ENCODE peak calls at places on chromosome 20, in ten cellular contexts. F, P, Y, R, T, V, A, X, H and K are unnamed samples.

GRCh38 chr20:62628691-62629090 is 13.6 kb upstream of the SLCO4A1 start:
- DNase-seq in A (no peak), X (no peak), F (no peak), T (no peak), R (peak), V (no peak), P (no peak), H (no peak), Y (no peak), K (no peak)

GRCh38 chr20:54250691-54251090 is 42.8 kb downstream of the PFDN4 start:
- DNase-seq in A (no peak), R (no peak), H (no peak), Y (peak), X (no peak), F (no peak), P (no peak), V (no peak), T (peak), K (no peak)

GRCh38 chr20:18822832-18823231 is 9.2 kb downstream of the SCP2D1 start:
- DNase-seq in X (no peak), F (no peak), Y (no peak), R (no peak), P (no peak), A (peak), H (no peak), V (no peak), T (no peak), K (no peak)

GRCh38 chr20:58228484-58229197 is at the start of gene ANKRD60:
- DNase-seq in Y (peak), A (peak), R (no peak), P (no peak), V (no peak), H (no peak), T (peak), X (no peak), F (peak), K (no peak)

GRCh38 chr20:36462440-36463211 is 78.7 kb upstream of the MYL9 start:
- DNase-seq in T (peak), H (no peak), F (no peak), P (no peak), R (peak), A (peak), X (peak), V (no peak), Y (peak), K (no peak)

GRCh38 chr20:25273541-25274358 is 25.9 kb downstream of the PYGB start:
- DNase-seq in V (no peak), R (no peak), T (no peak), X (no peak), P (peak), Y (no peak), F (no peak), A (peak), H (no peak), K (no peak)

GRCh38 chr20:57248132-57248797 is 18.2 kb downstream of the BMP7 start:
- DNase-seq in T (no peak), F (no peak), H (no peak), Y (no peak), A (no peak), X (no peak), R (no peak), V (no peak), P (no peak), K (no peak)

GRCh38 chr20:23103284-23104018 is 17.3 kb upstream of the CD93 start:
- DNase-seq in Y (no peak), F (no peak), X (no peak), R (no peak), A (no peak), V (no peak), T (peak), P (no peak), H (no peak), K (no peak)

GRCh38 chr20:36754656-36755222 is 8.8 kb upstream of the NDRG3 start:
- DNase-seq in A (peak), F (peak), R (peak), Y (peak), T (peak), V (no peak), X (peak), H (peak), P (no peak), K (no peak)

GRCh38 chr20:10131612-10132345 is 86.9 kb upstream of the SNAP25 start:
- DNase-seq in F (peak), X (no peak), T (peak), H (no peak), Y (peak), P (peak), V (no peak), R (peak), A (peak), K (no peak)

GRCh38 chr20:23782366-23782983 is 31.7 kb upstream of the CST1 start:
- DNase-seq in Y (peak), F (peak), P (no peak), V (no peak), A (no peak), X (peak), R (peak), H (no peak), T (peak), K (no peak)

GRCh38 chr20:47922280-47922675 is 137.0 kb upstream of the SULF2 start:
- DNase-seq in T (peak), A (no peak), V (no peak), H (no peak), F (no peak), P (no peak), Y (no peak), X (no peak), R (peak), K (no peak)

GRCh38 chr20:57980526-57980925 is 247.9 kb downstream of the ANKRD60 start:
- DNase-seq in T (no peak), P (no peak), R (no peak), Y (no peak), X (no peak), F (peak), V (no peak), A (no peak), H (no peak), K (no peak)

GRCh38 chr20:62978559-62978938 is 26.0 kb downstream of the SLC17A9 start:
- DNase-seq in A (no peak), R (no peak), P (no peak), X (no peak), Y (no peak), F (no peak), T (no peak), V (no peak), H (no peak), K (no peak)

GRCh38 chr20:35820715-35821114 is 48.9 kb downstream of the PHF20 start:
- DNase-seq in Y (peak), V (no peak), R (peak), P (no peak), X (no peak), H (no peak), F (no peak), T (peak), A (no peak), K (no peak)

GRCh38 chr20:46650575-46651090 is 626 bp downstream of the SLC13A3 start:
- DNase-seq in F (no peak), R (no peak), H (no peak), X (no peak), T (no peak), Y (no peak), V (no peak), A (no peak), P (no peak), K (no peak)

GRCh38 chr20:46648903-46649649 is 2.2 kb downstream of the SLC13A3 start:
- DNase-seq in P (no peak), R (no peak), X (peak), T (no peak), Y (no peak), A (no peak), F (no peak), H (no peak), V (no peak), K (peak)

GRCh38 chr20:46649650-46649949 is 1.7 kb downstream of the SLC13A3 start:
- DNase-seq in T (no peak), A (no peak), P (no peak), X (no peak), F (no peak), H (no peak), R (no peak), V (no peak), Y (no peak), K (peak)

GRCh38 chr20:46651091-46651962 is at the start of gene SLC13A3:
- DNase-seq in T (no peak), F (peak), H (no peak), R (no peak), Y (peak), A (no peak), X (no peak), V (no peak), P (no peak), K (peak)

DNA sequence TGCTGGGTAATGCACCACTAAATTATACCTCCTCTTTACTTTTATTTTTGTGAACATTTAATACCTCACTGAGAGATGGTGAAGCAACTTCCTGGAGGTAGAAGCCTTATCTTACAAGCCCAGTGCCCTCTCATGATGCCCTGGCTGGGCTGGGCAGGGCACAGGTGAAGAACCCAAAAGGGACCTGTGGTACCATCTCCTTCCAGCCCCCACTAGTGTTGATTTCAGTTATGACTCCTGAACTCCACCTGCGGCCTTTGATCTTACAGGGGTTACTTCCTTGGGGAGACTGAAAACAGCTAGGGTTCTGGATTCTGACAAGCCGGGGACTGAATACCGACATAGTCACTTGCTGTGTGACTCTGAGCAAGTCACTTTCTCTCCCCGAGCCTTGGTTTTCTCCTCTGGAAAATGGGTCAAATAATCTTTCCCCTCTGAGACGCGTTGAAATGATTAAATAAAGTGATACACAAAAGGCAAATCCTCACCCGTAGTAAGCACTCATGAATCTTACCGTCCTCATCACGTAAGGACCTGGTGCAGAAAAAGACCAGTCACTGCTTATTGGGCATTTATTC is 1.2 kb downstream of the SLC13A3 start:
- DNase-seq in A (no peak), P (no peak), V (no peak), F (no peak), Y (no peak), H (no peak), R (no peak), T (no peak), X (no peak), K (no peak)
- TF ChIP-seq CTCF in A (no peak), P (no peak), V (no peak), F (no peak), Y (no peak), H (no peak), R (no peak), T (no peak), X (no peak), K (no peak)

DNA sequence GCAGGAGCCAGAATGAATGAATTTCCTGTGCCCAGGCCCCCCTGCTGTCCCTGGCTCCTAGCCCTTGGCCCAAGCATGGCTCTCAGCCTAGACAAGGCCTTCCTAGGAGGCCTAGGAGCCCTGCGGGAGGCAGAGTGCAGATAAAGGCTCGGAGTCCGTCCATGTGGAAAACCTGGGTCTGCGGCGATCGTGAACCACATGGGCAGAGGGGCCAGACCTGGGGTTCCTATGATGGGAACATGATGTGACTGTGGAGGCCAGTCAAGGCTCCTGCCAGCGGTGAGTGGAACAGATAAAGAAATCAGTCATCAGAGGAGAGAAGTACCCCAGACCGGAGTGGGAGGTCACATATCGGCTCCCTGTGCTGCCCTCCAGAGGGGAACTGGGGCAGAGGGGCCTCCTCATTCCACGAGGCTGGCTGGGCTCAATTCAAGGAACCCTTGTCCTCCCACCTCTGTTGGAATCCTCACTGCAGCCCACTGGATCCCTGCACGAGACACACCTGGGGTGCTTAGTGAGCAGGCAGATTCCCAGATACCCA is 5.8 kb upstream of the VSTM2L start:
- DNase-seq in H (no peak), A (no peak), Y (no peak), V (no peak), R (no peak), X (peak), P (no peak), F (peak), T (no peak), K (no peak)
- TF ChIP-seq CTCF in H (no peak), A (no peak), Y (peak), V (peak), R (peak), X (peak), P (no peak), F (peak), T (peak), K (peak)

DNA sequence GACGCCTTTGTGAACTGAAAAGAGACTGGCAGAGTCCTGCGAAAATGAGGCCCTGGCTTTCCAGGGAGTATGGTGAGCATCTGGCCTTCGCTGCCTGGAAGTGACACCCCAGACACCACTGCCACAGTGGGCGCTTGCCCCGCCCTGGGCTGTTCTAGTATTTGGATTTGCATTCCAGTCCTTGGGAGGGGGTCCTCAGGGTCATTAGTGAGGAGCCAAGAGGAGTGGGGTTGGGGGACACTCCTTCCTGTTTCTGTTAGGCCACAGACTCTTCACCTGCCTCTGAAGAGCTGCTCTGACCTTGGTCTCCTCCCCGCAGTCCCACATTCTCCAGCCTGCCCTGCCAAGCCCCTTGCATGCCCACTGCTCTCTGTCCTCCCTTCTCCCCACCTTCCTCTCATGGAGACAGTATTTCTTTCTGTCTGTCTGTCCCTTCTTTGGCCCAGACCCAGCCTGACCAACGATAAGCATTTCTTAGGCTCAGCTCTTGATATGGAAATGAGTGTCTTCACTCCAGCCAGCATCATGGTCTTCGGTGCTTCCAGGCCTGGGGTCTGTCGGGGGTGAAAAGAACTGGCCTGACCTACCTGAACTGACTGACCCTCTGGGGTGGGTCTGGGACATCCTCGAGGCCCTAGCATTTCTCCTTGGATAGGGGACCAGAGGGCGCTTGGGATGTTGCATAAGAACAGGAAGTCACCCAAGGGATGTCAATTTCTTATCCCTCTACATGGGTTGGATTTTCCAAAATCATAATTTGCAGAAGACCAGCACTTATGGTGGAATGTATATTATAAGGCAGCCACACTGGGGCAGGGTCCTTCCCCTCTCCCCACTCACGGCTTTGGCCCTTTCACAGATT is 19.4 kb downstream of the SLC9A8 start:
- DNase-seq in P (no peak), Y (no peak), V (no peak), A (no peak), F (no peak), X (no peak), R (no peak), T (no peak), H (no peak), K (no peak)
- TF ChIP-seq CTCF in P (no peak), Y (no peak), V (no peak), A (no peak), F (no peak), X (no peak), R (no peak), T (no peak), H (no peak), K (no peak)

GRCh38 chr20:44125332-44126127 is 61.5 kb downstream of the JPH2 start:
- DNase-seq in R (no peak), A (peak), X (no peak), H (no peak), T (no peak), F (no peak), Y (no peak), V (no peak), P (no peak), K (no peak)
- TF ChIP-seq CTCF in R (no peak), A (no peak), X (no peak), H (no peak), T (no peak), F (no peak), Y (no peak), V (no peak), P (no peak), K (no peak)

DNA sequence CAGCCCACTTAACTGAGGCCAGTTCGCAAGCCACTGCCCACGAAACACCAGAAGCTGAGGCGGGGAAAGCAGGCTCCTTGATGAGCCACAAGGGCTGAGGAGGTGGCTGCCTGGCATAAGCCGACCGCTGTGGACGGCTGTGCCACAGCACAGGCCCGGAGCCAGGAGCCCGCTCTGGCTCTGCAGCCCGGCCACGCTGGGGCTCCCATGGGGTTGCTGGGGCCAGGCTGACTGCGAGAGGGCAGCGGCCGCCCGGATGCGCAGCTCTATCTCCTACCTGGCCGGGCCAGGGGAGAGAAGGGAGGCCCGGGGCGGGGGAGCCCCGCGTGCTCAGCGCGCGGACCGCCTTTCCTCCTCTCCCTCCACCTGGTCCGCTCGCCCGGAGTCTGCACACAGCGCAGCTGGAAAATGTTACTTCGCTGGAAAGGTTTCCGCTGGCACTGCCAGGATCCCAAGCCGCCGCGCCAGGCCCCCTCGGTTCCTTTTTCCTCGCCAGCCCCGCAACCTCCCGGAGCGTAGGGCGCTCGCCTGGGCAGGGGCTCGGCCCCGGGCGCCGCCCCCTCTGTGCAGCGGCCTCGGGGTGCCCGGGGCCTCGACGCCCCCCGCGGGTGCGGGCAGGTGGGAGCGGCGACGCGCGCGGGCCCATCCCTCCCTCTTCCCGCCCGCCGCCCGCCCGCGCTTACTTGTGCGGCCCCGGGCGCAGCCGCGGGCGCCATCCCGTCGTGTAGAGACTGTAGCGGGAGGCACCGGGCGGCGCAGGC is 653 bp downstream of the EMILIN3 start:
- DNase-seq in A (no peak), X (no peak), F (peak), P (no peak), T (no peak), H (no peak), Y (peak), V (no peak), R (no peak), K (no peak)
- TF ChIP-seq CTCF in A (no peak), X (no peak), F (no peak), P (no peak), T (no peak), H (no peak), Y (no peak), V (no peak), R (no peak), K (no peak)

DNA sequence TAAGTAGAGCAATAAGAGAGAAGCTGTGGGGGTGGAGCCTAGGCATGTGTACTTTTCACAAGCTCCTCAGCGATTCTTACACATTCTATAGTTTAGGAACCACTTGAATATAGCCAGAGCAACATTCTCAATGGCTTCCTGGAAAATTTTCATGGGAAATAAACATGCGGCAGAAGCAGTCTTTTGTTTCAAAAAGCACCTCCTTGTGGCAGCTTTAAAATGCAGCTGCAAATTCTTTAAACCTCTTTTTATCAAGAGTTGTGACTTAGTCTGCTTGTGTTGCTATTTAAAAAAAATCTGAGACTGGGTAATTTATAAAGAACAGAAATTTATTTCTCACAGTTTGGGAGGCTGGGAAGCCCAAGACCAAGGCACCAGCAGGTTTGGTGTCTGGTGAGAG is 23.8 kb downstream of the NKX2-2 start:
- DNase-seq in Y (peak), T (no peak), R (peak), X (no peak), P (no peak), V (no peak), H (no peak), F (no peak), A (no peak), K (no peak)
- TF ChIP-seq CTCF in Y (peak), T (peak), R (peak), X (no peak), P (no peak), V (peak), H (no peak), F (peak), A (no peak), K (peak)

DNA sequence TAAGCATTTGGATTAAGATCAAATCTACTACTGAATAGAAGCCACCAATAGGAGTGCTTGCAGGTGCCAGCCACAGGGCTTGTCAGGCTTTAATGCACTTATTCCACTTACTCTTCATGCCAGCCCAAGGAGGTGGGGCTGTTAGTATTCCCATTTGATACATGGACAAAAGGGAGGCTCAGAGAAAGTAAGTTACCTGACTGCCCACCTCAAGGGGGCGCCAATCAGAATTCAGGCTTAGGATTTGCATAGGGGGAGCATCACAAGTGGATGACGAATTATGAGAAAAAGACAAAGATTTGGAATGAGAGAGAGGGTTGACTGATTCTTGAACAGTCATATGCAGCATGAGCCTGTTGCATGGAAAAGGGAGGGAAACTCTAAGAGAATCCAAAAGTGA is 188.4 kb upstream of the TSHZ2 start:
- DNase-seq in A (no peak), X (peak), P (no peak), R (no peak), T (peak), Y (no peak), F (no peak), V (no peak), H (no peak), K (no peak)
- TF ChIP-seq CTCF in A (no peak), X (no peak), P (no peak), R (peak), T (peak), Y (peak), F (peak), V (peak), H (no peak), K (peak)

DNA sequence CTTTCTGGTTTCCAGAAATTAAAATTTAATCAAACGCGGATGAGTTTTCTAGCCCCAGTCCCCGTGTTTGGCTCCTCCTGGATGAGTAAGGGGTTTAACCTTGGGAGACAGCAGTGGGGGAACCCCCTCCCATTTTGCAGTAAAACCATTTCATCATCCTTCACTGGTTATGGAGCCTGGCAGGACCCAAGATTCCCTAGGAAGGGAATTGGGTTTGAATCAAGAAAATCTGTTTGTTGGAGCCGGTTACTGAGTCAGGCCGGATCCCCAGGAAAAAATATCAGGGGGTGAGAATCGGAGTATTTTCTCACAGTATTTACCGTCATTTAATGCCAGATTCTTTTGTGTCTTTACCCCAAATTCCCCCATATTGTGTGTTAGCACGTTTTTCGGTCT is 769 bp downstream of the YWHAB start:
- DNase-seq in H (no peak), V (no peak), A (no peak), Y (no peak), X (no peak), R (no peak), P (no peak), T (no peak), F (no peak), K (no peak)
- TF ChIP-seq CTCF in H (no peak), V (no peak), A (no peak), Y (no peak), X (no peak), R (no peak), P (no peak), T (no peak), F (no peak), K (peak)